ENCODE peak calls at places on chromosomes 5 and 9, in nine cellular contexts. One of them, this sample, is unnamed.
A peak's percentile ranks its signal among the peaks of the same experiment; 100 is the strongest.

GRCh38 chr5:142866563-142867275 is 96.5 kb downstream of the ARHGAP26 start:
- DNase-seq in IMR-90: peak; percentile 73
- DNase-seq in neural progenitor cell: peak; percentile 81
- DNase-seq in ovary: peak; percentile 34
- DNase-seq in kidney epithelial cell: no peak
- DNase-seq in BE2C: peak; percentile 47
- DNase-seq in heart right ventricle: peak; percentile 40
- DNase-seq in tibial artery: no peak
- DNase-seq in A673: peak; percentile 73
- DNase-seq in this sample: no peak

GRCh38 chr5:67879619-67880357 is 335.8 kb upstream of the PIK3R1 start:
- DNase-seq in heart right ventricle: no peak
- DNase-seq in kidney epithelial cell: peak; percentile 5
- DNase-seq in IMR-90: no peak
- DNase-seq in neural progenitor cell: no peak
- DNase-seq in ovary: no peak
- DNase-seq in tibial artery: no peak
- DNase-seq in BE2C: no peak
- DNase-seq in A673: no peak
- DNase-seq in this sample: no peak

GRCh38 chr9:114366334-114367128 is 21.3 kb downstream of the AKNA start:
- DNase-seq in kidney epithelial cell: peak; percentile 93
- DNase-seq in IMR-90: peak; percentile 92
- DNase-seq in heart right ventricle: no peak
- DNase-seq in ovary: no peak
- DNase-seq in neural progenitor cell: no peak
- DNase-seq in tibial artery: no peak
- DNase-seq in BE2C: no peak
- DNase-seq in A673: peak; percentile 55
- DNase-seq in this sample: peak; percentile 88

GRCh38 chr5:1521671-1522600 is 1.8 kb downstream of the LPCAT1 start:
- DNase-seq in BE2C: peak; percentile 40
- DNase-seq in heart right ventricle: peak; percentile 8
- DNase-seq in ovary: peak; percentile 11
- DNase-seq in A673: peak; percentile 75
- DNase-seq in tibial artery: peak; percentile 61
- DNase-seq in IMR-90: peak; percentile 87
- DNase-seq in neural progenitor cell: peak; percentile 40
- DNase-seq in kidney epithelial cell: no peak
- DNase-seq in this sample: no peak

GRCh38 chr5:136032564-136032963 is 3.8 kb downstream of the TGFBI start:
- DNase-seq in heart right ventricle: no peak
- DNase-seq in neural progenitor cell: no peak
- DNase-seq in tibial artery: peak; percentile 85
- DNase-seq in IMR-90: peak; percentile 86
- DNase-seq in A673: no peak
- DNase-seq in kidney epithelial cell: no peak
- DNase-seq in BE2C: no peak
- DNase-seq in ovary: no peak
- DNase-seq in this sample: no peak

GRCh38 chr5:133219296-133219695 is 167.5 kb downstream of the HSPA4 start:
- DNase-seq in heart right ventricle: no peak
- DNase-seq in IMR-90: no peak
- DNase-seq in ovary: no peak
- DNase-seq in BE2C: no peak
- DNase-seq in tibial artery: no peak
- DNase-seq in kidney epithelial cell: no peak
- DNase-seq in A673: no peak
- DNase-seq in neural progenitor cell: no peak
- DNase-seq in this sample: no peak

GRCh38 chr9:95070549-95071021 is 246.9 kb downstream of the FANCC start:
- DNase-seq in heart right ventricle: no peak
- DNase-seq in A673: no peak
- DNase-seq in kidney epithelial cell: no peak
- DNase-seq in IMR-90: no peak
- DNase-seq in tibial artery: no peak
- DNase-seq in BE2C: no peak
- DNase-seq in neural progenitor cell: no peak
- DNase-seq in ovary: no peak
- DNase-seq in this sample: no peak

GRCh38 chr5:115267617-115268016 is 4.9 kb upstream of the PGGT1B start:
- DNase-seq in A673: no peak
- DNase-seq in ovary: no peak
- DNase-seq in tibial artery: no peak
- DNase-seq in kidney epithelial cell: no peak
- DNase-seq in neural progenitor cell: no peak
- DNase-seq in IMR-90: peak; percentile 83
- DNase-seq in heart right ventricle: no peak
- DNase-seq in BE2C: no peak
- DNase-seq in this sample: no peak

GRCh38 chr9:114001794-114002261 is 76.3 kb downstream of the AMBP start:
- DNase-seq in heart right ventricle: peak; percentile 3
- DNase-seq in BE2C: no peak
- DNase-seq in A673: no peak
- DNase-seq in kidney epithelial cell: no peak
- DNase-seq in ovary: no peak
- DNase-seq in tibial artery: peak; percentile 55
- DNase-seq in IMR-90: no peak
- DNase-seq in neural progenitor cell: no peak
- DNase-seq in this sample: no peak

GRCh38 chr5:128412145-128412930 is 125.7 kb downstream of the FBN2 start:
- DNase-seq in tibial artery: no peak
- DNase-seq in kidney epithelial cell: no peak
- DNase-seq in heart right ventricle: no peak
- DNase-seq in neural progenitor cell: no peak
- DNase-seq in A673: no peak
- DNase-seq in IMR-90: no peak
- DNase-seq in ovary: no peak
- DNase-seq in BE2C: no peak
- DNase-seq in this sample: no peak

GRCh38 chr5:96896285-96896711 is 20.0 kb downstream of the ERAP2 start:
- DNase-seq in IMR-90: no peak
- DNase-seq in A673: no peak
- DNase-seq in tibial artery: no peak
- DNase-seq in neural progenitor cell: no peak
- DNase-seq in BE2C: no peak
- DNase-seq in kidney epithelial cell: no peak
- DNase-seq in heart right ventricle: no peak
- DNase-seq in ovary: no peak
- DNase-seq in this sample: no peak

GRCh38 chr5:153546566-153546965 is 56.1 kb downstream of the GRIA1 start:
- DNase-seq in neural progenitor cell: no peak
- DNase-seq in kidney epithelial cell: no peak
- DNase-seq in A673: no peak
- DNase-seq in ovary: no peak
- DNase-seq in tibial artery: no peak
- DNase-seq in BE2C: no peak
- DNase-seq in IMR-90: no peak
- DNase-seq in heart right ventricle: no peak
- DNase-seq in this sample: no peak

DNA sequence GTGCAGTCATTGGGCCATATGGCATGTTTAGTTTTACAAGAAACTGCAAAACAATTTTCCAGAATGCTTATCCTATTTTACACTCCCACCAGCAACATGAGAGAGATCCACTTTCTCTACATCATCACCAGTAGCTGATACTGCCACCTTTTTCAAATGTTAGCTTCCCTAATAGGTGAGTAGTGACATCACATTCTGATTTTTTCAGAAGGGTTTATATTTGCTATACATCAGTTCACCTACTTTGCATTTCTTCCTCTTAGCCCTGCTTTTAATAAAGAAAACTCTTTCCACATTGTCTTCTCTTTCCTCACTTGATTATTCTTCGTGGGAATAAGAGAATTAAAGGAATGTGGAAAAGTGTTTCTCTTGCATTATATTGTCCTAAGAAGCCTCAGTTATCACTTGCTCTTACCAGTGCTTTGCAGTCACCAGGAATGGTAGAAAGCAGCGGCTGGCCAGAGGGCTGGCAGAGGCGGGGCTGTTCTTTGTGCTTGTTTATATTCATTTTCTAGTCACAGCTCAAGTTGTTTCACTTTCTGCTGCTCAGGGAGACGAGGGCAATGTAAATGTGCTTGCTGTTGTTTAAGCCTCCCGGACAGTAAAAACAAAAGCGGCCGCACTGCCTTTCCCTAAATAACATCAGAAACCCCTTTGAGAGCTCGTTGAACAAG is 164.8 kb downstream of the HSD17B3 start:
- DNase-seq in kidney epithelial cell: no peak
- DNase-seq in BE2C: no peak
- DNase-seq in IMR-90: peak; percentile 78
- DNase-seq in ovary: peak; percentile 48
- DNase-seq in heart right ventricle: no peak
- DNase-seq in tibial artery: peak; percentile 78
- DNase-seq in neural progenitor cell: peak; percentile 23
- DNase-seq in A673: no peak
- DNase-seq in this sample: no peak
- H3K4me3 ChIP-seq in kidney epithelial cell: no peak overlapping the region
- H3K4me3 ChIP-seq in BE2C: no peak overlapping the region
- H3K4me3 ChIP-seq in IMR-90: peak overlapping the region; percentile 35
- H3K4me3 ChIP-seq in ovary: no peak overlapping the region
- H3K4me3 ChIP-seq in heart right ventricle: no peak overlapping the region
- H3K4me3 ChIP-seq in tibial artery: peak overlapping the region; percentile 17
- H3K4me3 ChIP-seq in neural progenitor cell: no peak overlapping the region
- H3K4me3 ChIP-seq in A673: no peak overlapping the region
- H3K4me3 ChIP-seq in this sample: peak overlapping the region; percentile 18

GRCh38 chr9:131276107-131276888 is at the start of gene FAM78A:
- DNase-seq in neural progenitor cell: peak; percentile 63
- DNase-seq in tibial artery: peak; percentile 71
- DNase-seq in IMR-90: no peak
- DNase-seq in A673: no peak
- DNase-seq in ovary: no peak
- DNase-seq in kidney epithelial cell: no peak
- DNase-seq in heart right ventricle: no peak
- DNase-seq in BE2C: peak; percentile 38
- DNase-seq in this sample: no peak
- TF ChIP-seq CTCF in neural progenitor cell: no peak
- TF ChIP-seq CTCF in tibial artery: no peak
- TF ChIP-seq CTCF in IMR-90: no peak
- TF ChIP-seq CTCF in A673: no peak
- TF ChIP-seq CTCF in ovary: no peak
- TF ChIP-seq CTCF in kidney epithelial cell: no peak
- TF ChIP-seq CTCF in heart right ventricle: no peak
- TF ChIP-seq CTCF in BE2C: no peak
- TF ChIP-seq CTCF in this sample: no peak

GRCh38 chr5:13408616-13409015 is 535.9 kb downstream of the DNAH5 start:
- DNase-seq in ovary: no peak
- DNase-seq in IMR-90: no peak
- DNase-seq in tibial artery: no peak
- DNase-seq in neural progenitor cell: no peak
- DNase-seq in A673: no peak
- DNase-seq in kidney epithelial cell: no peak
- DNase-seq in BE2C: no peak
- DNase-seq in heart right ventricle: no peak
- DNase-seq in this sample: no peak

DNA sequence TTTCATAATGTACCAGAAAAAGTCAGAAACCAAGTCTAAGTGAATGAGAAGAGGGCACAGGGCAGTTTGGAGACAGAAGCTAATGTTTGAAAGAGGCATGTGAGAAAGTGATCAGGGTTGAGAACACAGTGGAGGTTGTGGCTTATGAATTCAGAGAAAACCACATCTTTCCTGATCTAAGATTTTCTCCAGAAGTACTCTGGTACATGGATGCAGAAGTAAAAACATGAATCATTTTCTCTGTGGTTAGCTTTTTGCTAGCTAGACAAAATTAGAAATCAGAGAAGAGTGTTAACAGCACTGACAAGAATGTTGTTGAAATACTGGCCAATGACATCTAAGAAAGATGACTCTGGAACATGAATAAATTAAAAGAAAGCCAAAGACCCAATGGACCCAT is 541.1 kb downstream of the DNAH5 start:
- DNase-seq in ovary: no peak
- DNase-seq in IMR-90: no peak
- DNase-seq in neural progenitor cell: no peak
- DNase-seq in BE2C: no peak
- DNase-seq in tibial artery: no peak
- DNase-seq in heart right ventricle: no peak
- DNase-seq in A673: no peak
- DNase-seq in kidney epithelial cell: no peak
- DNase-seq in this sample: no peak
- H3K27me3 ChIP-seq in ovary: no peaks in the 10 kb centered on the region
- H3K27me3 ChIP-seq in IMR-90: peaks cover 1% of the 10 kb centered on the region
- H3K27me3 ChIP-seq in neural progenitor cell: no peaks in the 10 kb centered on the region
- H3K27me3 ChIP-seq in BE2C: no peaks in the 10 kb centered on the region
- H3K27me3 ChIP-seq in tibial artery: no peaks in the 10 kb centered on the region
- H3K27me3 ChIP-seq in heart right ventricle: no peaks in the 10 kb centered on the region
- H3K27me3 ChIP-seq in A673: no peaks in the 10 kb centered on the region
- H3K27me3 ChIP-seq in kidney epithelial cell: no peaks in the 10 kb centered on the region
- H3K27me3 ChIP-seq in this sample: no peaks in the 10 kb centered on the region

DNA sequence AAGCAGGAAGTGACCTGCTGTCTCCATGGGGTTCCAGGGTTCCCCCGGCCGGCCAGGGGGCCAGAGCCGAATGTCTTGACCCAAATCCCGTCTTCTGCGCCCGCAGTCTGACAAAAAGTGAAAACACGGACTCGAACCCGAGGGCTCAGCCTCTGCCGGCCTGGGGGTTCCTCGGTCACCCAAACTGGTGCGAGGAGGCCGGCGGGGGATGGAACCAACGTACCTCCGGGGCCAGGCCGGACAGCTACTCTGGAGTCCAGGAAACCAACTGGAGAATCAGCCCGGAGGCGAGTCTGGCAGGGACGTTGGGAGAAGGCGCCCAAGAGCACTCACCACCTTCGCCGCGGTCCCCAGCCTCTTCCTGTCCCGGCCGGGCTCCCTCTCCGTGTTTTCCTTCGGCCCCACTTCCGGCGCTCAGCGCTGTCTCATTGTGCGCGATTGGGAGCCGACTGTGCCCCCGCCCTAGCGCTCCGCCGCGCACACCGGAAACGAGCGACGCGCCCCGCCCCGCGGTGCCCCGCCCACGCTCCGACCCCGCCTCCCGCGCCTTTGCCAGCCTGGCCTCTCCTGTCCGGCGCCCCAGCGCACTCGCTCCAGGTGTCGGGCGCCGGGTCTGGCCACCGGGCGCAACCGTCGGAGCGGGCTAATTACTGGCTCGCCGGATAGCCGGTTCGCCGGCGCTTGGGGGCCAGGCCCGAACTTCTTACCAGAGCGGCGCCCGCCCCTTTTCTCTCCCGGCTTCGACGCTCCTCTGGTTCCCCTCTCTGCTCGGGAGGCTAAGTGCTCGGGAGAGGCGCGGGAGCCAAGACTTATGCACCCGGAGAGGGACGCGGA is at the start of gene TUT7:
- DNase-seq in BE2C: peak; percentile 96
- DNase-seq in IMR-90: peak; percentile 93
- DNase-seq in heart right ventricle: peak; percentile 96
- DNase-seq in kidney epithelial cell: peak; percentile 52
- DNase-seq in neural progenitor cell: peak; percentile 98
- DNase-seq in A673: peak; percentile 98
- DNase-seq in ovary: peak; percentile 94
- DNase-seq in tibial artery: peak; percentile 98
- DNase-seq in this sample: peak; percentile 62
- H3K4me3 ChIP-seq in BE2C: peak within 1 kb of the TSS; percentile 82
- H3K4me3 ChIP-seq in IMR-90: peak within 1 kb of the TSS; percentile 93
- H3K4me3 ChIP-seq in heart right ventricle: peak within 1 kb of the TSS; percentile 96
- H3K4me3 ChIP-seq in kidney epithelial cell: peak within 1 kb of the TSS; percentile 93
- H3K4me3 ChIP-seq in neural progenitor cell: peak within 1 kb of the TSS; percentile 95
- H3K4me3 ChIP-seq in A673: peak within 1 kb of the TSS; percentile 92
- H3K4me3 ChIP-seq in ovary: peak within 1 kb of the TSS; percentile 86
- H3K4me3 ChIP-seq in tibial artery: peak within 1 kb of the TSS; percentile 77
- H3K4me3 ChIP-seq in this sample: peak within 1 kb of the TSS; percentile 96

GRCh38 chr5:127290019-127290945 is at the start of gene MEGF10:
- DNase-seq in A673: peak; percentile 69
- DNase-seq in BE2C: no peak
- DNase-seq in heart right ventricle: peak; percentile 21
- DNase-seq in ovary: no peak
- DNase-seq in kidney epithelial cell: no peak
- DNase-seq in neural progenitor cell: peak; percentile 85
- DNase-seq in IMR-90: peak; percentile 17
- DNase-seq in tibial artery: no peak
- DNase-seq in this sample: no peak
- TF ChIP-seq CTCF in A673: peak; percentile 88
- TF ChIP-seq CTCF in BE2C: peak; percentile 11
- TF ChIP-seq CTCF in heart right ventricle: peak; percentile 39
- TF ChIP-seq CTCF in ovary: peak; percentile 7
- TF ChIP-seq CTCF in kidney epithelial cell: peak; percentile 83
- TF ChIP-seq CTCF in neural progenitor cell: peak; percentile 79
- TF ChIP-seq CTCF in IMR-90: peak; percentile 69
- TF ChIP-seq CTCF in tibial artery: peak; percentile 41
- TF ChIP-seq CTCF in this sample: peak; percentile 85

This sample was measured in BJ.